ENCODE peak calls at places on chromosomes 4 and X, in seven cellular contexts. H is NCI-H1417, S is HFF-Myc, M is AG10803, R is Right ventricle myocardium inferior, P is iPS-NIHi11, D is AML-193. Q is an unnamed sample.
A peak's percentile ranks its signal among the peaks of the same experiment; 100 is the strongest.

GRCh38 chrX:19107035-19107434 is 15.2 kb downstream of the ADGRG2 start:
- DNase-seq in H (no peak), S (no peak), M (no peak), R (no peak), P (peak; percentile 55), D (no peak), Q (no peak)

GRCh38 chr4:2248821-2249261 is 6.9 kb upstream of the HAUS3 start:
- DNase-seq in H (no peak), S (no peak), M (no peak), R (no peak), P (peak; percentile 8), D (no peak), Q (no peak)

GRCh38 chr4:150647008-150647407 is 65.1 kb downstream of the MAB21L2 start:
- DNase-seq in H (no peak), S (no peak), M (peak; percentile 1), R (no peak), P (no peak), D (no peak), Q (no peak)

GRCh38 chrX:7120578-7121219 is 26.8 kb upstream of the STS start:
- DNase-seq in H (peak; percentile 73), S (no peak), M (no peak), R (no peak), P (no peak), D (no peak), Q (no peak)

GRCh38 chr4:147096667-147097604 is 151.3 kb upstream of the TTC29 start:
- DNase-seq in H (no peak), S (peak; percentile 47), M (peak; percentile 77), R (no peak), P (peak; percentile 40), D (peak; percentile 49), Q (no peak)

GRCh38 chrX:153628665-153629064 is 18.3 kb upstream of the DUSP9 start:
- DNase-seq in H (no peak), S (no peak), M (no peak), R (no peak), P (no peak), D (no peak), Q (no peak)

GRCh38 chr4:101693842-101694398 is 96.6 kb upstream of the BANK1 start:
- DNase-seq in H (peak; percentile 64), S (no peak), M (no peak), R (no peak), P (no peak), D (no peak), Q (no peak)

GRCh38 chr4:177033632-177034031 is 240.9 kb upstream of the VEGFC start:
- DNase-seq in H (no peak), S (no peak), M (no peak), R (no peak), P (no peak), D (no peak), Q (no peak)

GRCh38 chrX:46662188-46662587 is 88.6 kb downstream of the CHST7 start:
- DNase-seq in H (no peak), S (no peak), M (no peak), R (no peak), P (no peak), D (no peak), Q (no peak)

GRCh38 chr4:175810360-175810759 is 1.7 kb downstream of the GPM6A start:
- DNase-seq in H (no peak), S (no peak), M (no peak), R (no peak), P (no peak), D (no peak), Q (no peak)

GRCh38 chrX:153623310-153624029 is 23.5 kb upstream of the DUSP9 start:
- DNase-seq in H (no peak), S (no peak), M (no peak), R (no peak), P (no peak), D (no peak), Q (no peak)

GRCh38 chr4:17082186-17082585 is 183.7 kb upstream of the LDB2 start:
- DNase-seq in H (no peak), S (no peak), M (peak; percentile 90), R (no peak), P (no peak), D (no peak), Q (no peak)

GRCh38 chr4:90456891-90457290 is 329.7 kb downstream of the CCSER1 start:
- DNase-seq in H (no peak), S (no peak), M (no peak), R (peak; percentile 70), P (no peak), D (no peak), Q (no peak)

GRCh38 chr4:2591189-2591588 is 54.7 kb downstream of the FAM193A start:
- DNase-seq in H (no peak), S (no peak), M (peak; percentile 46), R (no peak), P (peak; percentile 62), D (peak; percentile 79), Q (no peak)

GRCh38 chr4:24244663-24245519 is 339.5 kb downstream of the DHX15 start:
- DNase-seq in H (no peak), S (no peak), M (peak; percentile 6), R (peak; percentile 77), P (no peak), D (no peak), Q (no peak)

GRCh38 chrX:23317799-23318724 is 16.6 kb upstream of the PTCHD1 start:
- DNase-seq in H (peak; percentile 46), S (no peak), M (peak; percentile 20), R (no peak), P (peak; percentile 61), D (no peak), Q (no peak)

GRCh38 chrX:133781174-133781573 is 204.2 kb downstream of the GPC3 start:
- DNase-seq in H (no peak), S (no peak), M (no peak), R (no peak), P (no peak), D (no peak), Q (no peak)

GRCh38 chrX:102018208-102018607 is 86.4 kb upstream of the ZMAT1 start:
- DNase-seq in H (no peak), S (no peak), M (no peak), R (no peak), P (no peak), D (no peak), Q (no peak)

GRCh38 chrX:65093658-65094057 is 117.4 kb upstream of the ZC4H2 start:
- DNase-seq in H (no peak), S (no peak), M (no peak), R (no peak), P (no peak), D (no peak), Q (no peak)

GRCh38 chrX:46838482-46838857 is 1.6 kb downstream of the RP2 start:
- DNase-seq in H (no peak), S (no peak), M (no peak), R (no peak), P (no peak), D (no peak), Q (no peak)

GRCh38 chr4:76301068-76301774 is 5.3 kb upstream of the STBD1 start:
- DNase-seq in H (peak; percentile 6), S (peak; percentile 50), M (peak; percentile 65), R (no peak), P (peak; percentile 23), D (peak; percentile 37), Q (no peak)

GRCh38 chrX:134734343-134735001 is 76.2 kb upstream of the PLAC1 start:
- DNase-seq in H (peak; percentile 12), S (peak; percentile 60), M (peak; percentile 49), R (no peak), P (no peak), D (no peak), Q (no peak)

GRCh38 chrX:75156537-75156945 is 458 bp upstream of the ABCB7 start:
- DNase-seq in H (no peak), S (no peak), M (peak; percentile 50), R (no peak), P (no peak), D (peak; percentile 8), Q (no peak)

GRCh38 chr4:133147922-133148689 is 988 bp upstream of the PCDH10 start:
- DNase-seq in H (peak; percentile 78), S (no peak), M (peak; percentile 9), R (no peak), P (peak; percentile 44), D (no peak), Q (no peak)

GRCh38 chr4:27217261-27217769 is 356.7 kb downstream of the STIM2 start:
- DNase-seq in H (no peak), S (no peak), M (peak; percentile 43), R (no peak), P (no peak), D (no peak), Q (no peak)

GRCh38 chr4:10810411-10810810 is 125.8 kb upstream of the CLNK start:
- DNase-seq in H (no peak), S (no peak), M (no peak), R (no peak), P (no peak), D (no peak), Q (no peak)

GRCh38 chr4:128558896-128559669 is 250.4 kb upstream of the JADE1 start:
- DNase-seq in H (no peak), S (no peak), M (peak; percentile 91), R (no peak), P (no peak), D (no peak), Q (no peak)